ENCODE peak calls at places on chromosomes 4 and X, in ten cellular contexts. One of them, this sample, is unnamed.
A peak's percentile ranks its signal among the peaks of the same experiment; 100 is the strongest.

GRCh38 chrX:108914791-108915190 is 178.4 kb upstream of the IRS4 start:
- DNase-seq in endothelial cell: no peak
- DNase-seq in lower leg skin: no peak
- DNase-seq in AG09309: no peak
- DNase-seq in PC-3: no peak
- DNase-seq in suprapubic skin: no peak
- DNase-seq in ovary: no peak
- DNase-seq in Calu3: no peak
- DNase-seq in fibroblast of lung: no peak
- DNase-seq in neural progenitor cell: no peak
- DNase-seq in this sample: no peak

GRCh38 chr4:185343726-185344581 is 51.8 kb downstream of the LRP2BP start:
- DNase-seq in ovary: no peak
- DNase-seq in AG09309: peak; percentile 33
- DNase-seq in PC-3: no peak
- DNase-seq in endothelial cell: no peak
- DNase-seq in fibroblast of lung: no peak
- DNase-seq in suprapubic skin: no peak
- DNase-seq in lower leg skin: no peak
- DNase-seq in Calu3: no peak
- DNase-seq in neural progenitor cell: no peak
- DNase-seq in this sample: no peak

GRCh38 chr4:134027931-134028330 is 173.7 kb downstream of the PABPC4L start:
- DNase-seq in AG09309: no peak
- DNase-seq in suprapubic skin: no peak
- DNase-seq in ovary: no peak
- DNase-seq in neural progenitor cell: no peak
- DNase-seq in endothelial cell: no peak
- DNase-seq in lower leg skin: no peak
- DNase-seq in fibroblast of lung: peak; percentile 76
- DNase-seq in Calu3: peak; percentile 33
- DNase-seq in PC-3: peak; percentile 85
- DNase-seq in this sample: no peak

GRCh38 chrX:115642895-115643530 is 82.0 kb downstream of the PLS3 start:
- DNase-seq in PC-3: peak; percentile 75
- DNase-seq in AG09309: peak; percentile 48
- DNase-seq in lower leg skin: no peak
- DNase-seq in fibroblast of lung: peak; percentile 77
- DNase-seq in endothelial cell: peak; percentile 21
- DNase-seq in ovary: no peak
- DNase-seq in suprapubic skin: no peak
- DNase-seq in neural progenitor cell: peak; percentile 44
- DNase-seq in Calu3: peak; percentile 38
- DNase-seq in this sample: peak; percentile 17

GRCh38 chr4:82898322-82899243 is 2.0 kb upstream of the THAP9 start:
- DNase-seq in lower leg skin: no peak
- DNase-seq in Calu3: no peak
- DNase-seq in endothelial cell: no peak
- DNase-seq in fibroblast of lung: peak; percentile 82
- DNase-seq in PC-3: peak; percentile 64
- DNase-seq in suprapubic skin: no peak
- DNase-seq in AG09309: peak; percentile 68
- DNase-seq in ovary: no peak
- DNase-seq in neural progenitor cell: no peak
- DNase-seq in this sample: no peak

GRCh38 chr4:110586137-110586850 is 36.6 kb downstream of the PITX2 start:
- DNase-seq in AG09309: peak; percentile 46
- DNase-seq in neural progenitor cell: peak; percentile 42
- DNase-seq in lower leg skin: no peak
- DNase-seq in fibroblast of lung: peak; percentile 78
- DNase-seq in Calu3: no peak
- DNase-seq in ovary: no peak
- DNase-seq in suprapubic skin: no peak
- DNase-seq in PC-3: peak; percentile 72
- DNase-seq in endothelial cell: no peak
- DNase-seq in this sample: no peak

GRCh38 chr4:3290476-3290875 is 2.3 kb upstream of the RGS12 start:
- DNase-seq in AG09309: no peak
- DNase-seq in lower leg skin: peak; percentile 74
- DNase-seq in ovary: no peak
- DNase-seq in neural progenitor cell: no peak
- DNase-seq in fibroblast of lung: no peak
- DNase-seq in suprapubic skin: peak; percentile 67
- DNase-seq in endothelial cell: no peak
- DNase-seq in PC-3: no peak
- DNase-seq in Calu3: no peak
- DNase-seq in this sample: no peak

GRCh38 chrX:28880136-28880535 is 292.9 kb downstream of the IL1RAPL1 start:
- DNase-seq in AG09309: no peak
- DNase-seq in fibroblast of lung: peak; percentile 15
- DNase-seq in PC-3: no peak
- DNase-seq in ovary: no peak
- DNase-seq in lower leg skin: no peak
- DNase-seq in neural progenitor cell: peak; percentile 35
- DNase-seq in Calu3: no peak
- DNase-seq in suprapubic skin: no peak
- DNase-seq in endothelial cell: no peak
- DNase-seq in this sample: no peak

GRCh38 chr4:69760455-69760854 is at the start of gene SULT1B1:
- DNase-seq in Calu3: no peak
- DNase-seq in neural progenitor cell: no peak
- DNase-seq in PC-3: no peak
- DNase-seq in ovary: no peak
- DNase-seq in lower leg skin: no peak
- DNase-seq in endothelial cell: no peak
- DNase-seq in fibroblast of lung: peak; percentile 88
- DNase-seq in AG09309: no peak
- DNase-seq in suprapubic skin: no peak
- DNase-seq in this sample: no peak

GRCh38 chrX:115234220-115234557 is 293 bp upstream of the LRCH2 start:
- DNase-seq in endothelial cell: no peak
- DNase-seq in lower leg skin: no peak
- DNase-seq in fibroblast of lung: peak; percentile 56
- DNase-seq in AG09309: no peak
- DNase-seq in ovary: no peak
- DNase-seq in PC-3: no peak
- DNase-seq in Calu3: no peak
- DNase-seq in neural progenitor cell: no peak
- DNase-seq in suprapubic skin: no peak
- DNase-seq in this sample: no peak

GRCh38 chr4:136680761-136681160 is 851.5 kb downstream of the PCDH18 start:
- DNase-seq in endothelial cell: no peak
- DNase-seq in ovary: no peak
- DNase-seq in Calu3: no peak
- DNase-seq in neural progenitor cell: no peak
- DNase-seq in suprapubic skin: no peak
- DNase-seq in fibroblast of lung: no peak
- DNase-seq in PC-3: no peak
- DNase-seq in lower leg skin: no peak
- DNase-seq in AG09309: no peak
- DNase-seq in this sample: no peak

GRCh38 chr4:56078866-56079265 is 130.1 kb downstream of the CEP135 start:
- DNase-seq in fibroblast of lung: peak; percentile 10
- DNase-seq in neural progenitor cell: no peak
- DNase-seq in AG09309: no peak
- DNase-seq in ovary: no peak
- DNase-seq in lower leg skin: no peak
- DNase-seq in PC-3: no peak
- DNase-seq in Calu3: no peak
- DNase-seq in suprapubic skin: no peak
- DNase-seq in endothelial cell: no peak
- DNase-seq in this sample: no peak

GRCh38 chrX:37796805-37797204 is 16.9 kb downstream of the CYBB start:
- DNase-seq in Calu3: peak; percentile 9
- DNase-seq in ovary: no peak
- DNase-seq in endothelial cell: no peak
- DNase-seq in suprapubic skin: no peak
- DNase-seq in lower leg skin: no peak
- DNase-seq in fibroblast of lung: no peak
- DNase-seq in AG09309: no peak
- DNase-seq in neural progenitor cell: no peak
- DNase-seq in PC-3: no peak
- DNase-seq in this sample: no peak

GRCh38 chrX:25851141-25851540 is 287.0 kb upstream of the MAGEB18 start:
- DNase-seq in AG09309: no peak
- DNase-seq in PC-3: no peak
- DNase-seq in fibroblast of lung: no peak
- DNase-seq in endothelial cell: no peak
- DNase-seq in ovary: no peak
- DNase-seq in Calu3: no peak
- DNase-seq in neural progenitor cell: no peak
- DNase-seq in lower leg skin: no peak
- DNase-seq in suprapubic skin: no peak
- DNase-seq in this sample: no peak

GRCh38 chrX:100411802-100412333 is 1.8 kb upstream of the PCDH19 start:
- DNase-seq in suprapubic skin: no peak
- DNase-seq in AG09309: no peak
- DNase-seq in ovary: no peak
- DNase-seq in neural progenitor cell: no peak
- DNase-seq in endothelial cell: no peak
- DNase-seq in PC-3: no peak
- DNase-seq in fibroblast of lung: no peak
- DNase-seq in lower leg skin: no peak
- DNase-seq in Calu3: no peak
- DNase-seq in this sample: no peak

GRCh38 chrX:100409316-100410082 is 574 bp downstream of the PCDH19 start:
- DNase-seq in neural progenitor cell: peak; percentile 52
- DNase-seq in PC-3: no peak
- DNase-seq in AG09309: no peak
- DNase-seq in endothelial cell: no peak
- DNase-seq in ovary: no peak
- DNase-seq in fibroblast of lung: no peak
- DNase-seq in suprapubic skin: no peak
- DNase-seq in lower leg skin: no peak
- DNase-seq in Calu3: no peak
- DNase-seq in this sample: no peak

GRCh38 chrX:100408643-100409315 is 1.3 kb downstream of the PCDH19 start:
- DNase-seq in ovary: no peak
- DNase-seq in PC-3: no peak
- DNase-seq in endothelial cell: no peak
- DNase-seq in neural progenitor cell: peak; percentile 55
- DNase-seq in AG09309: no peak
- DNase-seq in suprapubic skin: no peak
- DNase-seq in fibroblast of lung: no peak
- DNase-seq in lower leg skin: no peak
- DNase-seq in Calu3: no peak
- DNase-seq in this sample: no peak

GRCh38 chrX:100410901-100411801 is 1.1 kb upstream of the PCDH19 start:
- DNase-seq in Calu3: no peak
- DNase-seq in AG09309: no peak
- DNase-seq in endothelial cell: no peak
- DNase-seq in fibroblast of lung: no peak
- DNase-seq in PC-3: no peak
- DNase-seq in neural progenitor cell: peak; percentile 47
- DNase-seq in lower leg skin: no peak
- DNase-seq in suprapubic skin: no peak
- DNase-seq in ovary: no peak
- DNase-seq in this sample: no peak

GRCh38 chrX:100410083-100410590 is at the start of gene PCDH19:
- DNase-seq in lower leg skin: no peak
- DNase-seq in fibroblast of lung: peak; percentile 52
- DNase-seq in suprapubic skin: no peak
- DNase-seq in ovary: peak; percentile 51
- DNase-seq in Calu3: peak; percentile 36
- DNase-seq in endothelial cell: peak; percentile 58
- DNase-seq in PC-3: peak; percentile 57
- DNase-seq in neural progenitor cell: peak; percentile 89
- DNase-seq in AG09309: no peak
- DNase-seq in this sample: peak; percentile 69
- TF ChIP-seq CTCF in lower leg skin: no peak
- TF ChIP-seq CTCF in fibroblast of lung: no peak
- TF ChIP-seq CTCF in suprapubic skin: no peak
- TF ChIP-seq CTCF in ovary: no peak
- TF ChIP-seq CTCF in Calu3: no peak
- TF ChIP-seq CTCF in endothelial cell: no peak
- TF ChIP-seq CTCF in PC-3: no peak
- TF ChIP-seq CTCF in neural progenitor cell: no peak
- TF ChIP-seq CTCF in AG09309: no peak
- TF ChIP-seq CTCF in this sample: no peak

DNA sequence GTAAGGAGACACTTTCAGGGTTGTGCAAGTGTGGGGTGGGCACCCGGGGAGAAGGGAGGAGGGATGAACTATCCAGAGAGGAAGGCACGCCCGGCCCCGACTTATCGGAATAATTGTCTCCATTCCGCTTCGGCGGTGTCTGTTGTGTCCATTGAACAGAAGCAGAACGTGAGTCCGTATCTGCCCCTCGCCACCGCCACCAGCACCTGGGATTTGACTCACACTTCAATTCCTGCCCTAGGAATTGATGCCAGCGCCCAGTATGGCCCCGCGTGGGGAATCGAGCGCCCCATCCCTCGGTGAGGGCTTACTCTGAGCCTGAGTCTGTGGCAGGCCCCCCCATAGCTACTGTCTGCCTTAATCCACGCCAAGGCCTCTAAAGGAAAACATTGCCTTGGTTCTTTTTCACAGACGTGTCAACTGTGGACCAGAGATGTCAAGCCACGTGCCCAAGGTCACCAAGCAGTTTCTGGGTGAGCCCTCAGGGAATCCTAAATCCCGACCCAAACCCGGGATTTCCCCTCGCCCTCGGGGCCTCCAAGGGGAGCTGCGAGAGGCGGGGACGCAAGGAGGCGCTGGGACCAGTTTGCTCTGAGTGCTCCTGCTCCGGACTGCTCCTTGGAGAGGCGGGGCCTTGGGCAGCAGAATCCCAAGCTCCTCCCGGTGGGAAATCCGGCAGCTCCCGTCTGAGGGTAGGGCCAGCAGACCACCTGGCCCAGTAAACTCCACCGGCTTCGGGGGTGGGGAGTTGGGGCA is 12.9 kb downstream of the MSX1 start:
- DNase-seq in suprapubic skin: no peak
- DNase-seq in Calu3: no peak
- DNase-seq in neural progenitor cell: peak; percentile 85
- DNase-seq in AG09309: no peak
- DNase-seq in endothelial cell: no peak
- DNase-seq in fibroblast of lung: no peak
- DNase-seq in ovary: no peak
- DNase-seq in lower leg skin: peak; percentile 82
- DNase-seq in PC-3: no peak
- DNase-seq in this sample: no peak
- TF ChIP-seq CTCF in suprapubic skin: no peak
- TF ChIP-seq CTCF in Calu3: no peak
- TF ChIP-seq CTCF in neural progenitor cell: peak; percentile 20
- TF ChIP-seq CTCF in AG09309: no peak
- TF ChIP-seq CTCF in endothelial cell: no peak
- TF ChIP-seq CTCF in fibroblast of lung: no peak
- TF ChIP-seq CTCF in ovary: no peak
- TF ChIP-seq CTCF in lower leg skin: no peak
- TF ChIP-seq CTCF in PC-3: no peak
- TF ChIP-seq CTCF in this sample: no peak

GRCh38 chr4:7333801-7334421 is 100.8 kb downstream of the PSAPL1 start:
- DNase-seq in Calu3: no peak
- DNase-seq in lower leg skin: no peak
- DNase-seq in ovary: no peak
- DNase-seq in fibroblast of lung: no peak
- DNase-seq in neural progenitor cell: peak; percentile 24
- DNase-seq in suprapubic skin: no peak
- DNase-seq in endothelial cell: no peak
- DNase-seq in AG09309: no peak
- DNase-seq in PC-3: no peak
- DNase-seq in this sample: no peak
- TF ChIP-seq CTCF in Calu3: no peak
- TF ChIP-seq CTCF in lower leg skin: no peak
- TF ChIP-seq CTCF in ovary: no peak
- TF ChIP-seq CTCF in fibroblast of lung: peak; percentile 10
- TF ChIP-seq CTCF in neural progenitor cell: no peak
- TF ChIP-seq CTCF in suprapubic skin: no peak
- TF ChIP-seq CTCF in endothelial cell: no peak
- TF ChIP-seq CTCF in AG09309: no peak
- TF ChIP-seq CTCF in PC-3: no peak
- TF ChIP-seq CTCF in this sample: no peak

GRCh38 chr4:144646523-144647094 is 653 bp downstream of the HHIP start:
- DNase-seq in Calu3: peak; percentile 14
- DNase-seq in ovary: no peak
- DNase-seq in suprapubic skin: no peak
- DNase-seq in endothelial cell: peak; percentile 37
- DNase-seq in neural progenitor cell: peak; percentile 58
- DNase-seq in PC-3: no peak
- DNase-seq in fibroblast of lung: no peak
- DNase-seq in AG09309: no peak
- DNase-seq in lower leg skin: no peak
- DNase-seq in this sample: no peak
- TF ChIP-seq CTCF in Calu3: no peak
- TF ChIP-seq CTCF in ovary: no peak
- TF ChIP-seq CTCF in suprapubic skin: no peak
- TF ChIP-seq CTCF in endothelial cell: no peak
- TF ChIP-seq CTCF in neural progenitor cell: peak; percentile 5
- TF ChIP-seq CTCF in PC-3: no peak
- TF ChIP-seq CTCF in fibroblast of lung: peak; percentile 37
- TF ChIP-seq CTCF in AG09309: no peak
- TF ChIP-seq CTCF in lower leg skin: no peak
- TF ChIP-seq CTCF in this sample: peak; percentile 37

This sample was measured in progenitor cell of endocrine pancreas.